ENCODE peak calls at places on chromosome 14, in six cellular contexts. U is HL-60, X is WERI-Rb-1, O is endothelial cell of umbilical vein, M is BJ, C is GM12864. J is an unnamed sample.

GRCh38 chr14:90388437-90388836 is 8.4 kb upstream of the CALM1 start:
- DNase-seq in U (no peak), X (no peak), O (peak), M (no peak), C (no peak), J (peak)

GRCh38 chr14:60514378-60515243 is 5.7 kb downstream of the SIX6 start:
- DNase-seq in U (no peak), X (peak), O (no peak), M (no peak), C (no peak), J (no peak)

GRCh38 chr14:51422704-51423103 is 182.7 kb downstream of the TMX1 start:
- DNase-seq in U (peak), X (no peak), O (no peak), M (no peak), C (no peak), J (no peak)

GRCh38 chr14:49598479-49599301 is at the start of gene LRR1:
- DNase-seq in U (peak), X (peak), O (peak), M (no peak), C (no peak), J (peak)

GRCh38 chr14:91313852-91314251 is 69.3 kb upstream of the GPR68 start:
- DNase-seq in U (no peak), X (no peak), O (no peak), M (no peak), C (no peak), J (no peak)

GRCh38 chr14:63342381-63342780 is 23.6 kb upstream of the GPHB5 start:
- DNase-seq in U (no peak), X (no peak), O (no peak), M (no peak), C (no peak), J (peak)

GRCh38 chr14:81164167-81164774 is 56.5 kb downstream of the GTF2A1 start:
- DNase-seq in U (peak), X (peak), O (peak), M (no peak), C (peak), J (peak)

GRCh38 chr14:96811265-96811664 is 14.1 kb downstream of the VRK1 start:
- DNase-seq in U (no peak), X (no peak), O (no peak), M (peak), C (no peak), J (peak)

GRCh38 chr14:25430808-25431207 is 380.9 kb upstream of the STXBP6 start:
- DNase-seq in U (no peak), X (no peak), O (no peak), M (no peak), C (no peak), J (no peak)

GRCh38 chr14:39138450-39138849 is 24.3 kb downstream of the GEMIN2 start:
- DNase-seq in U (no peak), X (no peak), O (no peak), M (no peak), C (no peak), J (no peak)

GRCh38 chr14:81245771-81246170 is 25.0 kb upstream of the GTF2A1 start:
- DNase-seq in U (no peak), X (no peak), O (no peak), M (peak), C (no peak), J (no peak)

GRCh38 chr14:64812412-64812811 is 67.3 kb downstream of the SPTB start:
- DNase-seq in U (no peak), X (peak), O (no peak), M (no peak), C (peak), J (no peak)

GRCh38 chr14:50954811-50955372 is 10.6 kb upstream of the PYGL start:
- DNase-seq in U (no peak), X (no peak), O (peak), M (no peak), C (no peak), J (no peak)

GRCh38 chr14:77302926-77303325 is 17.8 kb downstream of the POMT2 start:
- DNase-seq in U (no peak), X (no peak), O (peak), M (no peak), C (no peak), J (no peak)

GRCh38 chr14:29584992-29585391 is 342.7 kb downstream of the PRKD1 start:
- DNase-seq in U (no peak), X (no peak), O (peak), M (peak), C (no peak), J (peak)

GRCh38 chr14:99316281-99317163 is 44.5 kb upstream of the BCL11B start:
- DNase-seq in U (no peak), X (no peak), O (no peak), M (no peak), C (no peak), J (no peak)

GRCh38 chr14:34539407-34540180 is at the start of gene EAPP:
- DNase-seq in U (peak), X (peak), O (peak), M (peak), C (peak), J (peak)

GRCh38 chr14:76538648-76539008 is 162.7 kb downstream of the ESRRB start:
- DNase-seq in U (no peak), X (no peak), O (no peak), M (no peak), C (no peak), J (no peak)

GRCh38 chr14:97336816-97337215 is 539.6 kb downstream of the VRK1 start:
- DNase-seq in U (no peak), X (no peak), O (no peak), M (no peak), C (no peak), J (no peak)

GRCh38 chr14:32329146-32329545 is at the start of gene AKAP6:
- DNase-seq in U (no peak), X (no peak), O (no peak), M (no peak), C (no peak), J (no peak)

GRCh38 chr14:77076118-77076631 is 21.9 kb upstream of the CIPC start:
- DNase-seq in U (no peak), X (no peak), O (peak), M (no peak), C (no peak), J (no peak)

GRCh38 chr14:92362781-92363235 is 39.8 kb downstream of the SLC24A4 start:
- DNase-seq in U (no peak), X (no peak), O (no peak), M (no peak), C (no peak), J (no peak)

GRCh38 chr14:73253721-73254120 is 16.4 kb downstream of the PAPLN start:
- DNase-seq in U (no peak), X (no peak), O (no peak), M (no peak), C (no peak), J (no peak)

GRCh38 chr14:36662543-36663403 is 1.1 kb downstream of the PAX9 start:
- DNase-seq in U (no peak), X (no peak), O (no peak), M (no peak), C (no peak), J (no peak)

GRCh38 chr14:79375336-79375735 is 836.0 kb downstream of the DIO2 start:
- DNase-seq in U (no peak), X (no peak), O (no peak), M (no peak), C (no peak), J (no peak)

GRCh38 chr14:56801920-56802319 is 8.4 kb downstream of the OTX2 start:
- DNase-seq in U (no peak), X (no peak), O (no peak), M (no peak), C (no peak), J (no peak)

GRCh38 chr14:56797003-56797568 is 13.2 kb downstream of the OTX2 start:
- DNase-seq in U (no peak), X (peak), O (no peak), M (no peak), C (no peak), J (no peak)

GRCh38 chr14:56797569-56798446 is 12.5 kb downstream of the OTX2 start:
- DNase-seq in U (no peak), X (peak), O (no peak), M (no peak), C (no peak), J (no peak)

GRCh38 chr14:56798447-56799326 is 11.6 kb downstream of the OTX2 start:
- DNase-seq in U (no peak), X (peak), O (no peak), M (no peak), C (no peak), J (no peak)

GRCh38 chr14:56799327-56799645 is 11.0 kb downstream of the OTX2 start:
- DNase-seq in U (no peak), X (no peak), O (no peak), M (no peak), C (no peak), J (no peak)
- H3K4me3 ChIP-seq in U (no peak), X (peak), O (no peak), M (no peak), C (no peak), J (no peak)

DNA sequence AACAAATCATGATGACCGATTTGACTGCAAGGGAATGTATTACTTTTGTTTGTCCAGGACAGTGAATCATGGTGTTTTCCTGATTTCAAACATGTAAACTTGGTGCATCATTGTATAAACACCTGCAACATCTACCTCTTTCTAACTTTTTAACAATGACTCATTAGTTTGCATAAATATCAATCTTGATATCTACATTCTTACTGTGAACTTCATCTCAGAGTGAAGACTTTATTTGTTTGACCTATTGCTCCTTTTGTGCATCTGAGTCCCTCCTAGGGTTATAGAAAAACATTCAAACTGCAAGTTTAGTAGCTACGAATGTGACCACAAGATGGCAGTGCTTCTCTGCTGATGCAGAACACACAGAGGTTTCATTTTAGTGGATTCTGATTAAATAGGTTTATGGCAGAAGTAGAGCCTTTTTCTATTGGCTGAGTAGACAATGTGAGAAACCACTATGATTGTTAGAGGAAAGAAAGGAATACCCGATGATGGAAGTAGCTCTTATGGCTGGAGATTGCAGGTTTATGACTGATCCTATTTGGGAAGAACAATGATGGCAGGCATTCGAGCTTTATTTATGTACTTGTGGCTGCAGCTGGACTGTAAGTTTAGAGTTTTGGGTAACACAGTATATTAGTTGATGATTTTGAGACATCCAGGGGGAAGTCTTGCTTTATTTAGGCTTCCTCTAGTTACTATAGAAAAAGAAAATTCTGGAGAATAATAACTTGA is 244.2 kb upstream of the OR4E1 start:
- DNase-seq in U (peak), X (peak), O (peak), M (no peak), C (peak), J (no peak)
- H3K4me3 ChIP-seq in U (no peak), X (no peak), O (no peak), M (no peak), C (no peak), J (no peak)

DNA sequence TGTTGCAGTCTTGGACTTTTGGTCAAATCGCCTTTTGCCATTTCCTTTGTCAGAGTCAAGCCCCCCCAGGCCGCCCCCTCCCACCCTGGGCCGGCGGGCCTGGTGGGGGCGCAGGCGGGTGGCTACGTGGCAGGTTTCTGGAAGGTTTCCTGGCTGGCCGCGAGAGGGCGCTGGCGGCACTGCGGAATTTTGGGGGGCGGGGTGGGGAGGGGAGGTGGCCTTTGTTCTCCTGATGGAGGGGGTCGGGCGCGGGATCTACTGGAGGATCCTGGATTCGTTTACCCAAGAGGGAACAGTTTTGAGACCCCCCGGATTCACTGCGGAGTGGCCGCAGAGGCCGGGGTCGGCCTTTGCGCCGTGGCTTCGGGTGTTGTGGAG is 1.2 kb downstream of the MEG3 start:
- DNase-seq in U (no peak), X (peak), O (peak), M (no peak), C (no peak), J (no peak)
- H3K4me3 ChIP-seq in U (no peak), X (peak), O (peak), M (peak), C (no peak), J (peak)

GRCh38 chr14:104333903-104334811 is 195.8 kb downstream of the KIF26A start:
- DNase-seq in U (no peak), X (no peak), O (no peak), M (no peak), C (no peak), J (no peak)

GRCh38 chr14:104335176-104335575 is 196.8 kb downstream of the KIF26A start:
- DNase-seq in U (no peak), X (no peak), O (no peak), M (no peak), C (no peak), J (no peak)

GRCh38 chr14:104334812-104335161 is 196.4 kb downstream of the KIF26A start:
- DNase-seq in U (no peak), X (no peak), O (no peak), M (no peak), C (no peak), J (no peak)

GRCh38 chr14:104331871-104332605 is 193.7 kb downstream of the KIF26A start:
- DNase-seq in U (no peak), X (peak), O (no peak), M (no peak), C (no peak), J (no peak)

DNA sequence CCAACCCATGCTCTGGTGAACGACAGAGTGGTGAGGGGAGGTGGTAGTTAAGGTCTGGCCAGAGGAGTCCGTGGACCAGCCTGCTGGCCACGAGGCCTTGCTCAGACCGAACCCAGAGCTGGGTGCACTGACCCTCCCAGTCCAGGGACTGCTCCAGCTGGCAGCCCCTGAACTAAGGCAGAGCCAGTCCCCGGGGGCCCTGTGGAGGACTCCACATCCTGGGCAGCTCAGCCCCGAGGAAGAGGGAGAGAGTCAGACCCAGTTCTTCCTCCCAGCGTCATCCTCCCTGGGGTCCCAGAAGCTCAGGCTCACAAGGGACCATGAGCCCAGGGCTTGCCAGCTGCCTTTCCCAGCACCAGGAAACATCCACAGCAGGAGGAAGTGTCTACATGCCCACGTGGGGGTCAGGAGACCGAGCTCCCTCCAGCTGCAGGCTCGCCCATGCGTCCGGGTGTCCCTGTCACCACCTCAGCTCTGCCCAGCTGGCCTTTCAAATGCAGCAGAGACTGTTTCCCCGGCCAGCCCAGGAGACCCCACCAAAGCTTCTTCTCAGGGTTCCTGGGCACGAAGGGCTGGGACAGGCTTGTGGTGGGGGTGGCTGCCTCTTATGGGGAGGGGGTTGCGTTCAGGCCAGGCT is 194.4 kb downstream of the KIF26A start:
- DNase-seq in U (no peak), X (no peak), O (no peak), M (no peak), C (no peak), J (no peak)
- H3K4me3 ChIP-seq in U (no peak), X (no peak), O (no peak), M (no peak), C (no peak), J (no peak)

DNA sequence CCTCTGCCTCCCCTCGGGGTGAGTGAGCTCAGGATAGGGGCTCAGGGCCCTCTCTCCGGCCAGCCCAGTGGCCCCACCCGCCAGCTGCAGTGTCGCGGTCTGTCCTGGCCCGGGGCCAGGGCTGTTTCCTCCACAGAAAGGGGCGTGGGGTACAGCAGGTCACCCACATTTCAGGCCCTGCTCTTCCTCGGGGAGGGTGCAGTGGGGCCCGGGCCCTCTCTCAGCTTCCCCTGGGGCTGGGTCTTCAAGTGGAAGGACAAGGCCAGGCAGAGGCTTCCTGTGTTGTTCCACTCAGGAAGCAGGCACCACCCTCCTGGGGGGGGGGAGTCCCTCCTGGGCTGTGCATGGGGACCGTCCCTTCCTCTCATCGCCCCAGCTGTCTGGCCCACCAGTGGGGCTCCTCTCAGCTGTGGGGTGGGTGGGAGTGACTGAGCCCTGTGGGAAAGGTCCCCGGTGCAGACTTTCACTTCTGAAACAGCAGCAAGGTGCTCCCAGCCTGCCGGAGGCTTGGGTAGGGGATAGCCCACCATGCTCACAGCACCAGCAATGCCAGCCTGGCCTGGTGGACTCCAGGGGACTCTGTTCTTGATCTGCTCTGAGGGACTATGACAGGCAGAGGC is 3.7 kb downstream of the GPR132 start:
- DNase-seq in U (peak), X (no peak), O (no peak), M (no peak), C (no peak), J (no peak)
- H3K4me3 ChIP-seq in U (peak), X (no peak), O (no peak), M (no peak), C (peak), J (no peak)

DNA sequence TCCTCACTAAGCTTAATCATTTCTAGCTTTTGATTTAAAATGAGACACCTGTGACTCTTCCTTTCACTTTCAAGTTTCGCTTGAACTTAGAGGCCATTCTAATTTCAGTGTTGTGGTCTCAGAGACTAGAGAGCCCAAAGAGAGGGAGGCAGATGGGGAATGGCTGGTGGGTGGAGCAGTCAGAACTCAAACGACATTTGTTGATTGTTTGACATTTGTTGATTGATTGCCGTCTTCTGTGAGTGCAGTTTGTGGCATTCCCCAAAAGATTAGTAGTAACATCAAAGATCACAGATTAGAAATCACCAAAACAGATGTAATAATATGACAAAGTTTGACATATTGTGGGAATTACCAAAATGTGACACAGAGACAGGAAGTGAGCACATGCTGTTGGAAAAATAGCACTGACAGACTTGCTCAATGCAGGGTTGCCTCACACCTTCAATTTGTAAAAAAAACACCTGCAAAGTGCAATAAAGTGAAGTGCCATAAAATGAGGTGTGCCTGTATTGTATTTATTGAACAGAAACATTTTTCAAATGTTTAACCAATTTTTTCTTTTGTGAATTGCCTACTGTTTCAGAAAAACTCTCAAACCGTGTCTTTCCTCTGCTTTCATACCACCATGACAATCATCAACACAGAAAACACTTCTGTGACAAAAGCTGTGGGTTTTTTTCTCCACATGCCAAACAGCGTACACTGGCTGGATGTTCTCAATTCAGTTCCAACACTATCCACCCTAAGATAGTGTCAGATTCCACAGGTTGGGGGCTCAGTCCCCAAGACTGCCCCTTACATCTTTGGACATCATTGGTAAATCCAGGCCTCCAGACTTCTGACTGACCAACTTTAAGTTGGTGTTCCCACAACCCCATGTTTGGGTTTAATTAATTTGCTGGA is 376.3 kb upstream of the RGS6 start:
- DNase-seq in U (no peak), X (no peak), O (peak), M (no peak), C (peak), J (no peak)
- H3K4me3 ChIP-seq in U (no peak), X (no peak), O (no peak), M (no peak), C (no peak), J (no peak)

GRCh38 chr14:105089746-105090492 is 24.7 kb upstream of the GPR132 start:
- DNase-seq in U (no peak), X (no peak), O (no peak), M (no peak), C (no peak), J (no peak)

GRCh38 chr14:105092124-105092911 is 27.1 kb upstream of the GPR132 start:
- DNase-seq in U (no peak), X (peak), O (no peak), M (no peak), C (no peak), J (no peak)

GRCh38 chr14:105091335-105092123 is 26.3 kb upstream of the GPR132 start:
- DNase-seq in U (no peak), X (no peak), O (no peak), M (no peak), C (no peak), J (no peak)

GRCh38 chr14:105088812-105089745 is 23.8 kb upstream of the GPR132 start:
- DNase-seq in U (no peak), X (no peak), O (no peak), M (no peak), C (no peak), J (no peak)

GRCh38 chr14:105090493-105091334 is 25.5 kb upstream of the GPR132 start:
- DNase-seq in U (peak), X (peak), O (peak), M (no peak), C (peak), J (no peak)
- H3K4me3 ChIP-seq in U (no peak), X (no peak), O (no peak), M (no peak), C (no peak), J (no peak)

J was measured in skeletal muscle cell.